ENCODE peak calls at places on chromosomes 2 and 18, in six cellular contexts. M, C, K, V, X and L are unnamed samples. For H3K4me1, the result is how much of the 10 kb centered on the place peaks cover.

GRCh38 chr2:132562245-132562644 is 107.8 kb downstream of the LYPD1 start:
- DNase-seq in C (no peak), V (no peak), X (no peak), M (no peak), K (no peak), L (no peak)

GRCh38 chr18:24014062-24014985 is at the start of gene TTC39C:
- DNase-seq in C (peak), M (peak), V (peak), X (peak), K (peak), L (peak)

GRCh38 chr2:205868773-205869333 is 186.6 kb downstream of the NRP2 start:
- DNase-seq in M (no peak), K (no peak), X (no peak), C (no peak), V (no peak), L (no peak)

GRCh38 chr2:86225581-86225980 is 26.3 kb downstream of the MRPL35 start:
- DNase-seq in M (no peak), V (peak), C (peak), K (no peak), X (peak), L (peak)

GRCh38 chr18:54958711-54959625 is at the start of gene CCDC68:
- DNase-seq in C (peak), K (no peak), X (no peak), M (no peak), V (peak), L (peak)

GRCh38 chr2:85751627-85752026 is 2.2 kb upstream of the ATOH8 start:
- DNase-seq in C (peak), K (no peak), M (no peak), X (no peak), V (no peak), L (no peak)

GRCh38 chr2:159108178-159108893 is 139.9 kb downstream of the TANC1 start:
- DNase-seq in K (no peak), M (no peak), X (no peak), V (no peak), C (no peak), L (no peak)

GRCh38 chr2:102155703-102156515 is 13.4 kb downstream of the IL1R1 start:
- DNase-seq in C (no peak), V (no peak), X (no peak), K (no peak), M (no peak), L (peak)

GRCh38 chr2:107633580-107634147 is 193.0 kb upstream of the RGPD4 start:
- DNase-seq in V (no peak), M (no peak), K (no peak), X (no peak), C (no peak), L (no peak)

GRCh38 chr2:110644357-110644756 is 33.5 kb downstream of the BUB1 start:
- DNase-seq in C (no peak), M (no peak), K (no peak), V (no peak), X (no peak), L (no peak)

GRCh38 chr2:233112261-233113113 is 52.3 kb downstream of the INPP5D start:
- DNase-seq in C (no peak), K (no peak), X (no peak), M (no peak), V (peak), L (no peak)

GRCh38 chr18:57950542-57950941 is 93.5 kb upstream of the NEDD4L start:
- DNase-seq in K (no peak), X (no peak), M (no peak), V (no peak), C (no peak), L (no peak)

GRCh38 chr2:120132190-120132589 is 91.0 kb downstream of the TMEM185B start:
- DNase-seq in X (no peak), M (no peak), K (no peak), V (no peak), C (no peak), L (no peak)

GRCh38 chr2:154670083-154670482 is 28.4 kb upstream of the KCNJ3 start:
- DNase-seq in X (no peak), M (no peak), K (no peak), C (no peak), V (no peak), L (no peak)

GRCh38 chr18:11040823-11041712 is 108.3 kb downstream of the PIEZO2 start:
- DNase-seq in M (peak), C (no peak), X (no peak), K (peak), V (no peak), L (peak)

GRCh38 chr2:56227811-56228210 is 44.0 kb downstream of the CCDC85A start:
- DNase-seq in M (no peak), V (no peak), K (no peak), C (no peak), X (no peak), L (no peak)

GRCh38 chr18:24248359-24248758 is 109.5 kb downstream of the CABYR start:
- DNase-seq in X (no peak), M (no peak), C (no peak), V (no peak), K (no peak), L (no peak)

GRCh38 chr2:39996653-39997080 is 217.6 kb upstream of the THUMPD2 start:
- DNase-seq in X (no peak), V (no peak), C (no peak), K (no peak), M (peak), L (no peak)

GRCh38 chr18:12838178-12838634 is 45.8 kb downstream of the PTPN2 start:
- DNase-seq in K (no peak), C (peak), X (no peak), V (no peak), M (no peak), L (peak)

GRCh38 chr2:137157851-137158250 is 392.5 kb downstream of the THSD7B start:
- DNase-seq in M (no peak), C (no peak), V (no peak), K (no peak), X (no peak), L (no peak)

GRCh38 chr2:103808814-103809213 is 1045.1 kb upstream of the POU3F3 start:
- DNase-seq in V (no peak), C (no peak), M (no peak), K (no peak), X (no peak), L (no peak)

GRCh38 chr18:47209166-47209565 is 33.0 kb upstream of the IER3IP1 start:
- DNase-seq in V (no peak), M (no peak), K (no peak), C (no peak), X (no peak), L (no peak)

GRCh38 chr18:47204908-47205522 is 28.9 kb upstream of the IER3IP1 start:
- DNase-seq in K (no peak), C (no peak), V (no peak), M (peak), X (peak), L (peak)

GRCh38 chr18:47206945-47207637 is 30.9 kb upstream of the IER3IP1 start:
- DNase-seq in X (no peak), K (no peak), M (no peak), V (no peak), C (no peak), L (no peak)

DNA sequence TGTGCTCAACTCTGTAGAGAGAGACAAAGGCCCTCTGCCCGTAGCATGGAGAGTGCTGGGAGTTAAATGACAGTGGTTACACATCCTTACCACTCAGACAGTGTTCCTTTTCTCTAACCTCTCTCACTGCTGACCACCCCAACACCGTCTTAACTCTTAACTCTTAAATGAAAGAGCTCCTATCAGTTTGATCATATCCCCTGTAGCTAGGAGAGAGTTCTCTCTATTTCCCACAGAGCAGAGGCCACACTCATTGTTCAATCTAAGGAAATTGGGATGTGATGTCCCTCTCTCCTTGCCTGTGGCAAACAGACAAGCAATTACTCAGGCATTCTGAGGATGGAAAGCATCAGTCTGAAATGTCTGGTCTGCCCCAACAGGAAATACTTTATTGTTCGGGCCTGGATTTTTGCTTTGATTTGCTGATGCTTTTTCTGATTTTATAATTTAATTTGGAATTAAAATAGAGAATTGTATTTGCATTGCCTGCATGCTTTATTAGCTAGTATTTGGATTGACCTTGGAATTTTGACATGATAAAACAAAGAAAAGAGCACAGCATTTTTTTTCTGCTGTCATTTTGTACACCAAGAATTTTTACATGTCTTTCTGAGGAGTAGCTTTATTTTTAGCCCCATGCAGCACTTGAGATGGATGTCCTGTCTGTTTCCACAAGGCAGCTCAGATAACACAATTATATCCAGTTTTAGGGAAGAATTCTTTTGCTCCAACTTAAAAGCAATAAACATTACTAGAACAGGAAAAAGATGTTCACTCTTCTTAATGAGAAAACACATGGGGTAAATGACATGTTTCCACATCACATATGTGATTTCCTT is 27.7 kb upstream of the IER3IP1 start:
- DNase-seq in X (no peak), C (no peak), K (no peak), M (no peak), V (no peak), L (no peak)
- H3K4me3 ChIP-seq in X (no peak), C (no peak), K (no peak), M (no peak), V (no peak), L (no peak)

DNA sequence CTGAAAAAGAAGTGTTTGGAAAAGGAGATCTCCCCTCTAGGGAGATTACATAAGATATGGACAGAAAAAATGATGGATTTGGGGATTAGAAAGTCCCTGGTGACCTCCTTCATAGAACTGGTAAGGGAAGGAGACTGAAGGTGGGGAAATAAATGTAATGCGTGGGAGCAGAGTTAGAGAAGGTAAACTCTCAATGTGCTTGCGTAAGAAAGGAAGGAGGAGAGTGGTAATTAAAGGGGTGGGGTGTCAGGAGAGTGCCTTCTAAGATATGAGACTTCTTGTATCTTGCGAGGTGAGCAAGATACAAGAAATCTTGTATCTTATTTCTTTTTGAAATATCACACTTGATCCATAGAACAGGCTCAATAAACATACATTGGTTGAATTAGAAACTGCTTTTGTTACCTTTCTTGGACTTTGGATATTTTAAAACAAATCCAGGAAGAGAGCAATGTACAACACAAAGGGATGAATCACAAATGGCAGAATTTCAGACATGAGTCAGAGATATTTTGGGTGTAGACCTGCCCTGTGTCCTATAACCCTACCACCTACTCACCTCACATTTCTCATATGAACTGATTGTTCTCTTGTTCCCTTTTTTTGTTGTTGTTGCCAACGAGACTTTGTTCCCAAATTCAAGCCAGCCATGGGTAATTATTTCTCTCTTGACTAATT is 342.4 kb downstream of the INSIG2 start:
- DNase-seq in M (no peak), X (no peak), K (no peak), C (no peak), V (no peak), L (no peak)
- H3K4me1 ChIP-seq in M (under half), X (under half), K (under half), C (under half), V (under half), L (under half)

GRCh38 chr2:10043906-10044601 is 704 bp downstream of the KLF11 start:
- DNase-seq in C (peak), K (peak), X (peak), M (peak), V (peak), L (peak)

GRCh38 chr2:10039658-10040410 is 3.5 kb upstream of the KLF11 start:
- DNase-seq in M (no peak), C (peak), X (no peak), V (no peak), K (no peak), L (peak)

GRCh38 chr2:10042301-10043161 is 819 bp upstream of the KLF11 start:
- DNase-seq in M (no peak), X (peak), C (peak), V (peak), K (peak), L (peak)

GRCh38 chr2:10043256-10043905 is at the start of gene KLF11:
- DNase-seq in C (peak), K (peak), M (peak), X (peak), V (peak), L (peak)

GRCh38 chr2:10041711-10042110 is 1.6 kb upstream of the KLF11 start:
- DNase-seq in C (peak), K (no peak), X (no peak), M (no peak), V (no peak), L (no peak)
- H3K4me3 ChIP-seq in C (no peak), K (no peak), X (no peak), M (no peak), V (no peak), L (no peak)

GRCh38 chr2:242019344-242019743 is 149.8 kb downstream of the RTP5 start:
- DNase-seq in M (no peak), C (no peak), V (peak), K (no peak), X (no peak), L (no peak)
- H3K4me1 ChIP-seq in M (under half), C (under half), V (under half), K (under half), X (under half), L (under half)

GRCh38 chr2:219563271-219563928 is 7.9 kb downstream of the OBSL1 start:
- DNase-seq in V (no peak), X (no peak), K (no peak), M (no peak), C (no peak), L (no peak)
- H3K4me3 ChIP-seq in V (no peak), X (no peak), K (no peak), M (no peak), C (no peak), L (no peak)

GRCh38 chr18:68431111-68431921 is 283.6 kb downstream of the TMX3 start:
- DNase-seq in K (no peak), X (no peak), M (no peak), C (no peak), V (no peak), L (no peak)

GRCh38 chr18:68429111-68429510 is 285.8 kb downstream of the TMX3 start:
- DNase-seq in M (no peak), K (no peak), C (no peak), X (no peak), V (no peak), L (no peak)

GRCh38 chr18:68428666-68429065 is 286.2 kb downstream of the TMX3 start:
- DNase-seq in K (no peak), V (no peak), X (no peak), M (no peak), C (no peak), L (no peak)

GRCh38 chr18:68429809-68430208 is 285.1 kb downstream of the TMX3 start:
- DNase-seq in C (no peak), M (no peak), X (no peak), K (no peak), V (no peak), L (no peak)

GRCh38 chr18:68431922-68432198 is 283.0 kb downstream of the TMX3 start:
- DNase-seq in V (no peak), K (no peak), C (no peak), M (no peak), X (no peak), L (no peak)
- H3K4me1 ChIP-seq in V (under half), K (under half), C (under half), M (under half), X (under half), L (under half)